ENCODE peak calls at places on chromosome 9, in six cellular contexts. One of them, this sample, is unnamed.
A peak's percentile ranks its signal among the peaks of the same experiment; 100 is the strongest.

GRCh38 chr9:101326501-101326900 is 58.3 kb downstream of the BAAT start:
- DNase-seq in stomach: no peak
- DNase-seq in AG04449: no peak
- DNase-seq in stimulated activated CD8-positive, alpha-beta memory T cell treated with anti-CD3 and anti-CD28 coated beads, Interleukin-4, amount 100 ng/mL, for 24 hours: no peak
- DNase-seq in A549: peak; percentile 73
- DNase-seq in H54: no peak
- DNase-seq in this sample: no peak

GRCh38 chr9:127083598-127083997 is 38.8 kb downstream of the ANGPTL2 start:
- DNase-seq in stomach: no peak
- DNase-seq in H54: no peak
- DNase-seq in stimulated activated CD8-positive, alpha-beta memory T cell treated with anti-CD3 and anti-CD28 coated beads, Interleukin-4, amount 100 ng/mL, for 24 hours: no peak
- DNase-seq in AG04449: no peak
- DNase-seq in A549: no peak
- DNase-seq in this sample: no peak

GRCh38 chr9:93644397-93645088 is 68.2 kb downstream of the PHF2 start:
- DNase-seq in stimulated activated CD8-positive, alpha-beta memory T cell treated with anti-CD3 and anti-CD28 coated beads, Interleukin-4, amount 100 ng/mL, for 24 hours: no peak
- DNase-seq in A549: no peak
- DNase-seq in stomach: peak; percentile 14
- DNase-seq in AG04449: no peak
- DNase-seq in H54: no peak
- DNase-seq in this sample: peak; percentile 24

GRCh38 chr9:6852243-6852963 is 94.6 kb downstream of the KDM4C start:
- DNase-seq in stomach: no peak
- DNase-seq in AG04449: no peak
- DNase-seq in A549: peak; percentile 48
- DNase-seq in H54: peak; percentile 55
- DNase-seq in stimulated activated CD8-positive, alpha-beta memory T cell treated with anti-CD3 and anti-CD28 coated beads, Interleukin-4, amount 100 ng/mL, for 24 hours: no peak
- DNase-seq in this sample: no peak

GRCh38 chr9:21965401-21965951 is 28.7 kb downstream of the CDKN2A start:
- DNase-seq in stomach: peak; percentile 67
- DNase-seq in stimulated activated CD8-positive, alpha-beta memory T cell treated with anti-CD3 and anti-CD28 coated beads, Interleukin-4, amount 100 ng/mL, for 24 hours: no peak
- DNase-seq in H54: no peak
- DNase-seq in AG04449: no peak
- DNase-seq in A549: no peak
- DNase-seq in this sample: peak; percentile 84

GRCh38 chr9:72981433-72981832 is 28.6 kb upstream of the ALDH1A1 start:
- DNase-seq in A549: no peak
- DNase-seq in H54: no peak
- DNase-seq in stimulated activated CD8-positive, alpha-beta memory T cell treated with anti-CD3 and anti-CD28 coated beads, Interleukin-4, amount 100 ng/mL, for 24 hours: no peak
- DNase-seq in AG04449: no peak
- DNase-seq in stomach: no peak
- DNase-seq in this sample: no peak

GRCh38 chr9:107727113-107727780 is 237.7 kb upstream of the KLF4 start:
- DNase-seq in AG04449: no peak
- DNase-seq in stomach: no peak
- DNase-seq in stimulated activated CD8-positive, alpha-beta memory T cell treated with anti-CD3 and anti-CD28 coated beads, Interleukin-4, amount 100 ng/mL, for 24 hours: no peak
- DNase-seq in H54: no peak
- DNase-seq in A549: no peak
- DNase-seq in this sample: no peak

GRCh38 chr9:121498150-121498486 is 1.5 kb downstream of the GGTA1 start:
- DNase-seq in A549: peak; percentile 84
- DNase-seq in stimulated activated CD8-positive, alpha-beta memory T cell treated with anti-CD3 and anti-CD28 coated beads, Interleukin-4, amount 100 ng/mL, for 24 hours: peak; percentile 22
- DNase-seq in H54: peak; percentile 99
- DNase-seq in AG04449: no peak
- DNase-seq in stomach: peak; percentile 56
- DNase-seq in this sample: peak; percentile 59

GRCh38 chr9:132726561-132727150 is 56.4 kb downstream of the GTF3C4 start:
- DNase-seq in stimulated activated CD8-positive, alpha-beta memory T cell treated with anti-CD3 and anti-CD28 coated beads, Interleukin-4, amount 100 ng/mL, for 24 hours: no peak
- DNase-seq in AG04449: no peak
- DNase-seq in A549: no peak
- DNase-seq in stomach: no peak
- DNase-seq in H54: no peak
- DNase-seq in this sample: no peak

GRCh38 chr9:128103589-128103962 is 24.0 kb downstream of the PTGES2 start:
- DNase-seq in stimulated activated CD8-positive, alpha-beta memory T cell treated with anti-CD3 and anti-CD28 coated beads, Interleukin-4, amount 100 ng/mL, for 24 hours: no peak
- DNase-seq in stomach: no peak
- DNase-seq in A549: no peak
- DNase-seq in AG04449: no peak
- DNase-seq in H54: no peak
- DNase-seq in this sample: no peak

GRCh38 chr9:16575142-16575877 is 295.2 kb downstream of the BNC2 start:
- DNase-seq in A549: peak; percentile 45
- DNase-seq in stomach: no peak
- DNase-seq in stimulated activated CD8-positive, alpha-beta memory T cell treated with anti-CD3 and anti-CD28 coated beads, Interleukin-4, amount 100 ng/mL, for 24 hours: no peak
- DNase-seq in H54: no peak
- DNase-seq in AG04449: no peak
- DNase-seq in this sample: no peak

GRCh38 chr9:76868897-76869296 is 37.0 kb downstream of the PRUNE2 start:
- DNase-seq in A549: no peak
- DNase-seq in H54: no peak
- DNase-seq in stimulated activated CD8-positive, alpha-beta memory T cell treated with anti-CD3 and anti-CD28 coated beads, Interleukin-4, amount 100 ng/mL, for 24 hours: no peak
- DNase-seq in stomach: no peak
- DNase-seq in AG04449: no peak
- DNase-seq in this sample: no peak

GRCh38 chr9:112043423-112043822 is 131.7 kb downstream of the SUSD1 start:
- DNase-seq in H54: no peak
- DNase-seq in stimulated activated CD8-positive, alpha-beta memory T cell treated with anti-CD3 and anti-CD28 coated beads, Interleukin-4, amount 100 ng/mL, for 24 hours: no peak
- DNase-seq in stomach: no peak
- DNase-seq in AG04449: no peak
- DNase-seq in A549: no peak
- DNase-seq in this sample: no peak

GRCh38 chr9:134922066-134922931 is 4.6 kb upstream of the FCN1 start:
- DNase-seq in stomach: peak; percentile 28
- DNase-seq in stimulated activated CD8-positive, alpha-beta memory T cell treated with anti-CD3 and anti-CD28 coated beads, Interleukin-4, amount 100 ng/mL, for 24 hours: no peak
- DNase-seq in A549: no peak
- DNase-seq in H54: no peak
- DNase-seq in AG04449: no peak
- DNase-seq in this sample: no peak

GRCh38 chr9:136093995-136094881 is 851 bp downstream of the NACC2 start:
- DNase-seq in H54: peak; percentile 99
- DNase-seq in A549: peak; percentile 81
- DNase-seq in AG04449: no peak
- DNase-seq in stomach: peak; percentile 69
- DNase-seq in stimulated activated CD8-positive, alpha-beta memory T cell treated with anti-CD3 and anti-CD28 coated beads, Interleukin-4, amount 100 ng/mL, for 24 hours: peak; percentile 45
- DNase-seq in this sample: peak; percentile 78

GRCh38 chr9:86626802-86627201 is 272.6 kb upstream of the TUT7 start:
- DNase-seq in stimulated activated CD8-positive, alpha-beta memory T cell treated with anti-CD3 and anti-CD28 coated beads, Interleukin-4, amount 100 ng/mL, for 24 hours: no peak
- DNase-seq in AG04449: no peak
- DNase-seq in H54: no peak
- DNase-seq in stomach: no peak
- DNase-seq in A549: no peak
- DNase-seq in this sample: no peak

GRCh38 chr9:133950206-133950915 is 41.8 kb downstream of the VAV2 start:
- DNase-seq in A549: no peak
- DNase-seq in stimulated activated CD8-positive, alpha-beta memory T cell treated with anti-CD3 and anti-CD28 coated beads, Interleukin-4, amount 100 ng/mL, for 24 hours: no peak
- DNase-seq in stomach: no peak
- DNase-seq in H54: no peak
- DNase-seq in AG04449: no peak
- DNase-seq in this sample: no peak

GRCh38 chr9:32524558-32525461 is 1.2 kb downstream of the RIGI start:
- DNase-seq in H54: no peak
- DNase-seq in stomach: peak; percentile 71
- DNase-seq in A549: no peak
- DNase-seq in stimulated activated CD8-positive, alpha-beta memory T cell treated with anti-CD3 and anti-CD28 coated beads, Interleukin-4, amount 100 ng/mL, for 24 hours: no peak
- DNase-seq in AG04449: no peak
- DNase-seq in this sample: no peak

GRCh38 chr9:13269589-13270452 is 9.7 kb downstream of the MPDZ start:
- DNase-seq in AG04449: no peak
- DNase-seq in stomach: no peak
- DNase-seq in H54: no peak
- DNase-seq in stimulated activated CD8-positive, alpha-beta memory T cell treated with anti-CD3 and anti-CD28 coated beads, Interleukin-4, amount 100 ng/mL, for 24 hours: no peak
- DNase-seq in A549: no peak
- DNase-seq in this sample: no peak

GRCh38 chr9:10614201-10614870 is 1.5 kb upstream of the PTPRD start:
- DNase-seq in H54: no peak
- DNase-seq in stomach: no peak
- DNase-seq in stimulated activated CD8-positive, alpha-beta memory T cell treated with anti-CD3 and anti-CD28 coated beads, Interleukin-4, amount 100 ng/mL, for 24 hours: no peak
- DNase-seq in AG04449: no peak
- DNase-seq in A549: no peak
- DNase-seq in this sample: no peak

GRCh38 chr9:18531127-18531526 is 57.2 kb downstream of the ADAMTSL1 start:
- DNase-seq in AG04449: no peak
- DNase-seq in A549: no peak
- DNase-seq in stomach: no peak
- DNase-seq in stimulated activated CD8-positive, alpha-beta memory T cell treated with anti-CD3 and anti-CD28 coated beads, Interleukin-4, amount 100 ng/mL, for 24 hours: no peak
- DNase-seq in H54: no peak
- DNase-seq in this sample: no peak

GRCh38 chr9:68426755-68427154 is 70.3 kb downstream of the PGM5 start:
- DNase-seq in AG04449: no peak
- DNase-seq in stimulated activated CD8-positive, alpha-beta memory T cell treated with anti-CD3 and anti-CD28 coated beads, Interleukin-4, amount 100 ng/mL, for 24 hours: no peak
- DNase-seq in H54: no peak
- DNase-seq in A549: no peak
- DNase-seq in stomach: no peak
- DNase-seq in this sample: no peak

GRCh38 chr9:15513335-15513734 is 2.6 kb upstream of the PSIP1 start:
- DNase-seq in stomach: no peak
- DNase-seq in AG04449: no peak
- DNase-seq in A549: peak; percentile 53
- DNase-seq in H54: peak; percentile 14
- DNase-seq in stimulated activated CD8-positive, alpha-beta memory T cell treated with anti-CD3 and anti-CD28 coated beads, Interleukin-4, amount 100 ng/mL, for 24 hours: no peak
- DNase-seq in this sample: no peak

GRCh38 chr9:95504053-95504963 is 12.5 kb downstream of the PTCH1 start:
- DNase-seq in A549: peak; percentile 59
- DNase-seq in stomach: no peak
- DNase-seq in stimulated activated CD8-positive, alpha-beta memory T cell treated with anti-CD3 and anti-CD28 coated beads, Interleukin-4, amount 100 ng/mL, for 24 hours: no peak
- DNase-seq in H54: peak; percentile 85
- DNase-seq in AG04449: no peak
- DNase-seq in this sample: no peak

GRCh38 chr9:104863180-104863883 is 64.6 kb downstream of the ABCA1 start:
- DNase-seq in A549: peak; percentile 68
- DNase-seq in AG04449: no peak
- DNase-seq in stomach: peak; percentile 38
- DNase-seq in stimulated activated CD8-positive, alpha-beta memory T cell treated with anti-CD3 and anti-CD28 coated beads, Interleukin-4, amount 100 ng/mL, for 24 hours: no peak
- DNase-seq in H54: peak; percentile 84
- DNase-seq in this sample: no peak

GRCh38 chr9:120360046-120360445 is 219.9 kb downstream of the CDK5RAP2 start:
- DNase-seq in A549: no peak
- DNase-seq in stomach: no peak
- DNase-seq in AG04449: no peak
- DNase-seq in stimulated activated CD8-positive, alpha-beta memory T cell treated with anti-CD3 and anti-CD28 coated beads, Interleukin-4, amount 100 ng/mL, for 24 hours: no peak
- DNase-seq in H54: no peak
- DNase-seq in this sample: no peak

This sample was measured in Peyer's patch.